ENCODE peak calls at places on chromosomes 12 and 14, in seven cellular contexts. One of them, this sample, is unnamed. For H3K9me3 and H3K27me3, the result is how much of the 10 kb centered on the place peaks cover.

GRCh38 chr14:91573894-91574837 is 64.1 kb upstream of the PPP4R3A start:
- DNase-seq in astrocyte: peak
- DNase-seq in breast epithelium: peak
- DNase-seq in tibial artery: peak
- DNase-seq in testis: peak
- DNase-seq in IMR-90: peak
- DNase-seq in AG04450: no peak
- DNase-seq in this sample: peak

GRCh38 chr14:69335421-69335820 is 62.7 kb downstream of the ERH start:
- DNase-seq in astrocyte: peak
- DNase-seq in breast epithelium: peak
- DNase-seq in tibial artery: no peak
- DNase-seq in testis: no peak
- DNase-seq in IMR-90: peak
- DNase-seq in AG04450: no peak
- DNase-seq in this sample: no peak

GRCh38 chr12:89862511-89863331 is 154.1 kb upstream of the ATP2B1 start:
- DNase-seq in astrocyte: no peak
- DNase-seq in breast epithelium: no peak
- DNase-seq in tibial artery: no peak
- DNase-seq in testis: peak
- DNase-seq in IMR-90: no peak
- DNase-seq in AG04450: no peak
- DNase-seq in this sample: no peak

GRCh38 chr12:125772403-125772802 is 707.2 kb downstream of the AACS start:
- DNase-seq in astrocyte: no peak
- DNase-seq in breast epithelium: no peak
- DNase-seq in tibial artery: no peak
- DNase-seq in testis: no peak
- DNase-seq in IMR-90: no peak
- DNase-seq in AG04450: no peak
- DNase-seq in this sample: no peak

GRCh38 chr12:121560392-121561021 is 20.3 kb downstream of the KDM2B start:
- DNase-seq in astrocyte: no peak
- DNase-seq in breast epithelium: no peak
- DNase-seq in tibial artery: no peak
- DNase-seq in testis: no peak
- DNase-seq in IMR-90: no peak
- DNase-seq in AG04450: no peak
- DNase-seq in this sample: no peak

GRCh38 chr12:101287357-101287756 is 7.5 kb downstream of the UTP20 start:
- DNase-seq in astrocyte: no peak
- DNase-seq in breast epithelium: no peak
- DNase-seq in tibial artery: no peak
- DNase-seq in testis: no peak
- DNase-seq in IMR-90: no peak
- DNase-seq in AG04450: no peak
- DNase-seq in this sample: no peak

GRCh38 chr14:39576726-39577125 is 144.5 kb upstream of the FBXO33 start:
- DNase-seq in astrocyte: peak
- DNase-seq in breast epithelium: no peak
- DNase-seq in tibial artery: no peak
- DNase-seq in testis: no peak
- DNase-seq in IMR-90: no peak
- DNase-seq in AG04450: no peak
- DNase-seq in this sample: no peak

GRCh38 chr14:59107819-59108218 is 80.6 kb upstream of the DAAM1 start:
- DNase-seq in astrocyte: no peak
- DNase-seq in breast epithelium: no peak
- DNase-seq in tibial artery: no peak
- DNase-seq in testis: no peak
- DNase-seq in IMR-90: no peak
- DNase-seq in AG04450: no peak
- DNase-seq in this sample: no peak

GRCh38 chr12:120944645-120945217 is 33.6 kb upstream of the HNF1A start:
- DNase-seq in astrocyte: no peak
- DNase-seq in breast epithelium: peak
- DNase-seq in tibial artery: no peak
- DNase-seq in testis: peak
- DNase-seq in IMR-90: peak
- DNase-seq in AG04450: peak
- DNase-seq in this sample: peak

GRCh38 chr14:55599250-55599879 is 19.4 kb downstream of the KTN1 start:
- DNase-seq in astrocyte: no peak
- DNase-seq in breast epithelium: peak
- DNase-seq in tibial artery: peak
- DNase-seq in testis: peak
- DNase-seq in IMR-90: no peak
- DNase-seq in AG04450: no peak
- DNase-seq in this sample: no peak

GRCh38 chr12:132545183-132545953 is 55.4 kb downstream of the FBRSL1 start:
- DNase-seq in astrocyte: no peak
- DNase-seq in breast epithelium: no peak
- DNase-seq in tibial artery: no peak
- DNase-seq in testis: no peak
- DNase-seq in IMR-90: no peak
- DNase-seq in AG04450: no peak
- DNase-seq in this sample: no peak

GRCh38 chr14:105155681-105156413 is 12.7 kb downstream of the JAG2 start:
- DNase-seq in astrocyte: no peak
- DNase-seq in breast epithelium: no peak
- DNase-seq in tibial artery: no peak
- DNase-seq in testis: no peak
- DNase-seq in IMR-90: no peak
- DNase-seq in AG04450: no peak
- DNase-seq in this sample: no peak

GRCh38 chr12:127515941-127516340 is 751.0 kb upstream of the TMEM132C start:
- DNase-seq in astrocyte: peak
- DNase-seq in breast epithelium: no peak
- DNase-seq in tibial artery: no peak
- DNase-seq in testis: no peak
- DNase-seq in IMR-90: peak
- DNase-seq in AG04450: no peak
- DNase-seq in this sample: no peak

GRCh38 chr12:2262449-2262848 is 209.7 kb downstream of the CACNA1C start:
- DNase-seq in astrocyte: no peak
- DNase-seq in breast epithelium: peak
- DNase-seq in tibial artery: no peak
- DNase-seq in testis: no peak
- DNase-seq in IMR-90: no peak
- DNase-seq in AG04450: no peak
- DNase-seq in this sample: no peak

GRCh38 chr14:80867091-80867490 is 74.4 kb downstream of the CEP128 start:
- DNase-seq in astrocyte: no peak
- DNase-seq in breast epithelium: no peak
- DNase-seq in tibial artery: no peak
- DNase-seq in testis: no peak
- DNase-seq in IMR-90: peak
- DNase-seq in AG04450: no peak
- DNase-seq in this sample: no peak

GRCh38 chr14:91830777-91831176 is 36.6 kb downstream of the TC2N start:
- DNase-seq in astrocyte: no peak
- DNase-seq in breast epithelium: no peak
- DNase-seq in tibial artery: no peak
- DNase-seq in testis: no peak
- DNase-seq in IMR-90: no peak
- DNase-seq in AG04450: no peak
- DNase-seq in this sample: no peak

GRCh38 chr14:95180966-95181733 is 23.8 kb upstream of the DICER1 start:
- DNase-seq in astrocyte: no peak
- DNase-seq in breast epithelium: no peak
- DNase-seq in tibial artery: no peak
- DNase-seq in testis: no peak
- DNase-seq in IMR-90: no peak
- DNase-seq in AG04450: no peak
- DNase-seq in this sample: no peak

DNA sequence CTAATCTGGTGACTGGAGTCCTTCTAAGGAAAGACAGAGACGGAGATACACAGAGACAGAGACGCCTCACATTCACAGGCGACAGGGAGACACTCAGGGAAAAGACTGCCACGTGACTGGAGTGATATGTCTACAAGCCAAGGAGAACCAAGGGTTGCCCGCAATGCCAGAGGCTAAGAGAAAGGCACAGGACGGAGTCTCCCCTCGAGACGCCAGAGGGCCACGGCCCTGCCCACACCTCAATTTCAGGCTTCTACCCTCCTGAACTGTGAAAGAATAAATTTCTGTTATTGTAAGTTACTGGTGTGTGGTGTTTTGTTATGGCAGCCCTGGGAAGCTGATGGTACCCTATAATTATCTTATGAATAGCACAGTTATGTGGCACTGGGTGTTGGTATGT is 11.6 kb upstream of the RAN start:
- DNase-seq in astrocyte: no peak
- DNase-seq in breast epithelium: no peak
- DNase-seq in tibial artery: no peak
- DNase-seq in testis: no peak
- DNase-seq in IMR-90: no peak
- DNase-seq in AG04450: no peak
- DNase-seq in this sample: no peak
- H3K9me3 ChIP-seq in astrocyte: under half
- H3K9me3 ChIP-seq in breast epithelium: under half
- H3K9me3 ChIP-seq in tibial artery: under half
- H3K9me3 ChIP-seq in testis: under half
- H3K9me3 ChIP-seq in IMR-90: under half
- H3K9me3 ChIP-seq in AG04450: under half
- H3K9me3 ChIP-seq in this sample: under half

GRCh38 chr12:52757449-52758176 is 19.5 kb downstream of the KRT76 start:
- DNase-seq in astrocyte: no peak
- DNase-seq in breast epithelium: no peak
- DNase-seq in tibial artery: no peak
- DNase-seq in testis: no peak
- DNase-seq in IMR-90: no peak
- DNase-seq in AG04450: no peak
- DNase-seq in this sample: no peak

GRCh38 chr12:52759218-52759617 is 17.9 kb downstream of the KRT76 start:
- DNase-seq in astrocyte: no peak
- DNase-seq in breast epithelium: no peak
- DNase-seq in tibial artery: no peak
- DNase-seq in testis: no peak
- DNase-seq in IMR-90: no peak
- DNase-seq in AG04450: no peak
- DNase-seq in this sample: no peak

GRCh38 chr12:52760623-52761022 is 16.5 kb downstream of the KRT76 start:
- DNase-seq in astrocyte: no peak
- DNase-seq in breast epithelium: no peak
- DNase-seq in tibial artery: no peak
- DNase-seq in testis: no peak
- DNase-seq in IMR-90: no peak
- DNase-seq in AG04450: no peak
- DNase-seq in this sample: no peak

GRCh38 chr12:52761802-52762201 is 15.3 kb downstream of the KRT76 start:
- DNase-seq in astrocyte: no peak
- DNase-seq in breast epithelium: no peak
- DNase-seq in tibial artery: no peak
- DNase-seq in testis: no peak
- DNase-seq in IMR-90: no peak
- DNase-seq in AG04450: no peak
- DNase-seq in this sample: no peak

GRCh38 chr12:52759695-52760094 is 17.4 kb downstream of the KRT76 start:
- DNase-seq in astrocyte: no peak
- DNase-seq in breast epithelium: no peak
- DNase-seq in tibial artery: no peak
- DNase-seq in testis: no peak
- DNase-seq in IMR-90: no peak
- DNase-seq in AG04450: no peak
- DNase-seq in this sample: no peak
- H3K27me3 ChIP-seq in astrocyte: under half
- H3K27me3 ChIP-seq in breast epithelium: under half
- H3K27me3 ChIP-seq in tibial artery: under half
- H3K27me3 ChIP-seq in testis: under half
- H3K27me3 ChIP-seq in IMR-90: under half
- H3K27me3 ChIP-seq in AG04450: under half
- H3K27me3 ChIP-seq in this sample: under half

GRCh38 chr14:46788994-46789393 is 137.4 kb upstream of the RPL10L start:
- DNase-seq in astrocyte: no peak
- DNase-seq in breast epithelium: no peak
- DNase-seq in tibial artery: no peak
- DNase-seq in testis: no peak
- DNase-seq in IMR-90: no peak
- DNase-seq in AG04450: no peak
- DNase-seq in this sample: no peak
- H3K9me3 ChIP-seq in astrocyte: under half
- H3K9me3 ChIP-seq in breast epithelium: under half
- H3K9me3 ChIP-seq in tibial artery: under half
- H3K9me3 ChIP-seq in testis: under half
- H3K9me3 ChIP-seq in IMR-90: under half
- H3K9me3 ChIP-seq in AG04450: under half
- H3K9me3 ChIP-seq in this sample: under half

GRCh38 chr12:112868459-112869041 is 38.2 kb upstream of the OAS1 start:
- DNase-seq in astrocyte: no peak
- DNase-seq in breast epithelium: no peak
- DNase-seq in tibial artery: no peak
- DNase-seq in testis: no peak
- DNase-seq in IMR-90: no peak
- DNase-seq in AG04450: no peak
- DNase-seq in this sample: no peak

GRCh38 chr12:112869091-112869490 is 37.7 kb upstream of the OAS1 start:
- DNase-seq in astrocyte: no peak
- DNase-seq in breast epithelium: no peak
- DNase-seq in tibial artery: no peak
- DNase-seq in testis: no peak
- DNase-seq in IMR-90: no peak
- DNase-seq in AG04450: no peak
- DNase-seq in this sample: no peak

GRCh38 chr12:112875608-112876007 is 31.2 kb upstream of the OAS1 start:
- DNase-seq in astrocyte: no peak
- DNase-seq in breast epithelium: no peak
- DNase-seq in tibial artery: no peak
- DNase-seq in testis: no peak
- DNase-seq in IMR-90: no peak
- DNase-seq in AG04450: no peak
- DNase-seq in this sample: no peak

GRCh38 chr12:112869778-112870177 is 37.0 kb upstream of the OAS1 start:
- DNase-seq in astrocyte: no peak
- DNase-seq in breast epithelium: no peak
- DNase-seq in tibial artery: no peak
- DNase-seq in testis: no peak
- DNase-seq in IMR-90: no peak
- DNase-seq in AG04450: no peak
- DNase-seq in this sample: no peak

DNA sequence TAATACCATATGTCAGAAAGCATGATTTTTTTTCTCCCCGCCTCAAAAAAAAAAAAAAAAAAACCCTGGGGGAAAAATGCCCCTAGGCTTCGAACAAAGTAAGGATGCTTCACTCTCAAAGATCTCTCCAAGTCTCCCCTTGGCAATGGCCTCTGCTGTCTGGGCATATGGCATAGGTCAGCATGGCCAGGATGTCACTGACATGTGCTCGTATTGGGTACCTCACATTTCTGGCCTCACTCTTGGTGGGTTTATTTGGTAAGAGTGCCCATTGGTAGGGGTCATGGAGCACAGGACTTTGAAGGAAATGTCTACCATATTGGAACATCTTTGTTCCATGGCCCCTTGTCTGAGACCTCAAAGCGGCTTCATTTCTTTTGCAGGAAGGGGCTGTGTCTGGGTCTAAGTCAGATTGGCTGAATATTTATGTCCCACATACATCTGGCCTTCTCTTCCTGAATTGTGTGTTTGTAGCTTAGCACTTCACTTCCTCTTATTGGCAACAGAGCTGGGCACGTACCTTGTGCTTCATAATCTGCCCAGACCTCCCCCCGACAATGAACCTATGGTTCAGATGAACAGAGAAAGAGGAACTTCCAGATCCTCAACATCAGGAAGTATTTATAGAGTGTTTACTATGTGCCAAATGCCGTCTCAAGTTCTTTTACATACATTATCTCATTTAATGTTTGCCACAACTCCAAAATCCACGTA is 36.3 kb upstream of the OAS1 start:
- DNase-seq in astrocyte: no peak
- DNase-seq in breast epithelium: no peak
- DNase-seq in tibial artery: no peak
- DNase-seq in testis: no peak
- DNase-seq in IMR-90: no peak
- DNase-seq in AG04450: no peak
- DNase-seq in this sample: no peak
- H3K27me3 ChIP-seq in astrocyte: under half
- H3K27me3 ChIP-seq in breast epithelium: under half
- H3K27me3 ChIP-seq in tibial artery: under half
- H3K27me3 ChIP-seq in testis: under half
- H3K27me3 ChIP-seq in IMR-90: under half
- H3K27me3 ChIP-seq in AG04450: under half
- H3K27me3 ChIP-seq in this sample: under half